ENCODE peak calls at places on chromosomes 1 and 21, in five cellular contexts. B, A, L, M and X are unnamed samples.

GRCh38 chr1:121519042-121519755 is 334.4 kb downstream of the SRGAP2C start:
- DNase-seq in B (peak), A (peak), L (peak), M (peak), X (peak)

GRCh38 chr1:229900220-229900619 is 166.8 kb upstream of the GALNT2 start:
- DNase-seq in B (no peak), A (no peak), L (no peak), M (no peak), X (no peak)

GRCh38 chr1:147892731-147893214 is 9.8 kb upstream of the GJA8 start:
- DNase-seq in B (peak), A (no peak), L (no peak), M (no peak), X (no peak)

GRCh38 chr1:33273961-33274371 is 17.7 kb downstream of the ZNF362 start:
- DNase-seq in B (no peak), A (no peak), L (peak), M (no peak), X (peak)

GRCh38 chr1:179251675-179252074 is 22.2 kb upstream of the ABL2 start:
- DNase-seq in B (no peak), A (no peak), L (no peak), M (no peak), X (no peak)

GRCh38 chr1:23369335-23370013 is at the start of gene ZNF436:
- DNase-seq in B (peak), A (peak), L (peak), M (peak), X (peak)

GRCh38 chr1:202998836-202999750 is 8.1 kb upstream of the TMEM183A start:
- DNase-seq in B (peak), A (peak), L (no peak), M (no peak), X (no peak)

GRCh38 chr1:101301446-101301845 is 64.6 kb downstream of the S1PR1 start:
- DNase-seq in B (no peak), A (no peak), L (no peak), M (no peak), X (no peak)

GRCh38 chr21:29117372-29117955 is 13.0 kb upstream of the MAP3K7CL start:
- DNase-seq in B (no peak), A (no peak), L (no peak), M (no peak), X (no peak)

GRCh38 chr1:155911156-155912055 is at the start of gene RIT1:
- DNase-seq in B (peak), A (peak), L (peak), M (peak), X (peak)

GRCh38 chr1:181310560-181310959 is 172.8 kb upstream of the CACNA1E start:
- DNase-seq in B (no peak), A (no peak), L (no peak), M (no peak), X (no peak)

GRCh38 chr1:248752119-248752931 is 3.2 kb downstream of the LYPD8 start:
- DNase-seq in B (no peak), A (no peak), L (no peak), M (no peak), X (peak)

GRCh38 chr1:36924282-36924791 is 110.0 kb downstream of the GRIK3 start:
- DNase-seq in B (peak), A (peak), L (no peak), M (peak), X (no peak)

GRCh38 chr1:7538033-7538432 is 233.1 kb upstream of the VAMP3 start:
- DNase-seq in B (no peak), A (no peak), L (peak), M (no peak), X (no peak)

GRCh38 chr1:53172751-53173498 is 23.7 kb upstream of the CPT2 start:
- DNase-seq in B (no peak), A (no peak), L (no peak), M (no peak), X (no peak)

GRCh38 chr1:46489169-46489637 is 433 bp upstream of the DMBX1 start:
- DNase-seq in B (peak), A (peak), L (no peak), M (no peak), X (no peak)

GRCh38 chr1:211699059-211699458 is 23.6 kb upstream of the NEK2 start:
- DNase-seq in B (no peak), A (no peak), L (no peak), M (no peak), X (no peak)

GRCh38 chr1:206733012-206733411 is 37.6 kb upstream of the IL19 start:
- DNase-seq in B (no peak), A (no peak), L (no peak), M (no peak), X (no peak)

GRCh38 chr21:15856813-15857212 is 127.0 kb downstream of the USP25 start:
- DNase-seq in B (no peak), A (no peak), L (no peak), M (no peak), X (no peak)

GRCh38 chr1:220271706-220272046 is 577 bp downstream of the RAB3GAP2 start:
- DNase-seq in B (no peak), A (no peak), L (peak), M (no peak), X (no peak)

GRCh38 chr1:72066431-72066830 is 215.9 kb downstream of the NEGR1 start:
- DNase-seq in B (no peak), A (no peak), L (no peak), M (no peak), X (no peak)

GRCh38 chr1:203537806-203538464 is 44.0 kb downstream of the OPTC start:
- DNase-seq in B (no peak), A (no peak), L (peak), M (no peak), X (peak)

GRCh38 chr1:208107817-208108608 is 136.2 kb downstream of the PLXNA2 start:
- DNase-seq in B (no peak), A (no peak), L (no peak), M (no peak), X (no peak)